ENCODE peak calls at places on chromosome 21, in five cellular contexts. M is psoas muscle; F is ELR; N is stimulated activated CD4-positive, alpha-beta T cell treated with anti-CD3 and anti-CD28 coated beads, Interleukin-2, amount 100 ng/mL, for 4 hours; D is CMK. C is an unnamed sample.

GRCh38 chr21:23986987-23987386 is 1620.3 kb downstream of the MRPL39 start:
- DNase-seq in F (no peak), D (no peak), N (no peak), M (no peak), C (no peak)

GRCh38 chr21:38244885-38245869 is 11.6 kb upstream of the KCNJ15 start:
- DNase-seq in D (no peak), F (peak; percentile 98), N (peak; percentile 61), M (peak; percentile 34), C (peak; percentile 87)

GRCh38 chr21:44615881-44616590 is 4.2 kb downstream of the KRTAP10-8 start:
- DNase-seq in M (no peak), F (no peak), N (no peak), D (no peak), C (no peak)

GRCh38 chr21:25283720-25284119 is 323.6 kb downstream of the MRPL39 start:
- DNase-seq in N (no peak), F (peak; percentile 67), M (no peak), D (no peak), C (no peak)

GRCh38 chr21:34582506-34583150 is 32.3 kb downstream of the RCAN1 start:
- DNase-seq in M (no peak), N (no peak), D (no peak), F (peak; percentile 61), C (peak; percentile 12)

GRCh38 chr21:24112020-24112419 is 1495.3 kb downstream of the MRPL39 start:
- DNase-seq in N (no peak), F (no peak), D (no peak), M (no peak), C (no peak)

GRCh38 chr21:43743934-43744333 is 25.0 kb downstream of the PDXK start:
- DNase-seq in N (no peak), F (no peak), M (no peak), D (peak; percentile 69), C (no peak)

GRCh38 chr21:34983680-34984086 is 65.4 kb downstream of the RUNX1 start:
- DNase-seq in M (no peak), N (peak; percentile 68), D (no peak), F (peak; percentile 81), C (no peak)

GRCh38 chr21:44874497-44875331 is 1.2 kb upstream of the PTTG1IP start:
- DNase-seq in D (no peak), N (no peak), M (peak; percentile 75), F (no peak), C (peak; percentile 75)

GRCh38 chr21:15090390-15090789 is 25.6 kb upstream of the NRIP1 start:
- DNase-seq in D (no peak), M (no peak), N (no peak), F (no peak), C (no peak)

GRCh38 chr21:25107708-25108107 is 499.6 kb downstream of the MRPL39 start:
- DNase-seq in F (peak; percentile 73), D (no peak), N (no peak), M (no peak), C (peak; percentile 79)

GRCh38 chr21:42218836-42219605 is at the start of gene ABCG1:
- DNase-seq in F (no peak), N (no peak), M (peak; percentile 49), D (no peak), C (no peak)

GRCh38 chr21:44972821-44973220 is 33.0 kb downstream of the SLX9 start:
- DNase-seq in D (no peak), F (peak; percentile 29), M (no peak), N (no peak), C (peak; percentile 81)

GRCh38 chr21:14602418-14602987 is 56.4 kb upstream of the SAMSN1 start:
- DNase-seq in F (no peak), N (no peak), D (no peak), M (no peak), C (no peak)

C was measured in islet precursor cell.